ENCODE peak calls at places on chromosomes 11 and 22, in seven cellular contexts. X, L, I, J, P, U and O are unnamed samples.

GRCh38 chr22:30290679-30291333 is 1.5 kb upstream of the CASTOR1 start:
- DNase-seq in L (no peak), X (peak), I (no peak), P (peak), U (no peak), J (peak), O (peak)

GRCh38 chr11:84089072-84090057 is 803.2 kb upstream of the CCDC90B start:
- DNase-seq in U (no peak), J (no peak), L (no peak), X (no peak), I (no peak), P (no peak), O (peak)

GRCh38 chr11:96257972-96258951 is 84.7 kb downstream of the MAML2 start:
- DNase-seq in I (no peak), P (no peak), U (no peak), L (no peak), X (no peak), J (peak), O (no peak)

GRCh38 chr11:57885298-57886035 is 123.9 kb downstream of the CTNND1 start:
- DNase-seq in I (no peak), J (peak), X (peak), P (no peak), L (peak), U (no peak), O (peak)

GRCh38 chr11:545171-545570 is 7.8 kb downstream of the LRRC56 start:
- DNase-seq in U (no peak), X (no peak), I (no peak), J (no peak), L (no peak), P (no peak), O (no peak)

GRCh38 chr11:120137187-120137610 is 714 bp downstream of the TRIM29 start:
- DNase-seq in U (no peak), I (no peak), X (peak), J (no peak), P (peak), L (no peak), O (no peak)

GRCh38 chr22:44723801-44724200 is 21.8 kb downstream of the PRR5 start:
- DNase-seq in X (no peak), L (no peak), P (no peak), U (peak), I (no peak), J (peak), O (no peak)

GRCh38 chr11:70502677-70503076 is 104.3 kb downstream of the CTTN start:
- DNase-seq in I (no peak), J (no peak), L (no peak), P (no peak), X (no peak), U (no peak), O (no peak)

GRCh38 chr11:86245369-86246292 is 1.1 kb downstream of the EED start:
- DNase-seq in X (peak), L (peak), I (no peak), J (peak), U (peak), P (no peak), O (no peak)

GRCh38 chr11:119641991-119642745 is 86.8 kb downstream of the NECTIN1 start:
- DNase-seq in I (no peak), L (peak), U (peak), J (no peak), X (peak), P (no peak), O (no peak)

GRCh38 chr11:926341-926916 is 759 bp downstream of the AP2A2 start:
- DNase-seq in J (peak), P (peak), I (no peak), U (peak), X (peak), L (peak), O (peak)

GRCh38 chr11:87083029-87083428 is 45.3 kb downstream of the TMEM135 start:
- DNase-seq in U (no peak), X (peak), I (no peak), J (no peak), L (no peak), P (no peak), O (no peak)

GRCh38 chr22:31284756-31285155 is 7.5 kb downstream of the PIK3IP1 start:
- DNase-seq in I (no peak), X (no peak), J (no peak), U (no peak), L (no peak), P (no peak), O (no peak)

GRCh38 chr11:127643659-127644058 is 643.1 kb upstream of the KIRREL3 start:
- DNase-seq in U (no peak), J (no peak), X (no peak), L (no peak), I (no peak), P (no peak), O (no peak)

GRCh38 chr11:72040497-72041363 is 39.6 kb downstream of the NUMA1 start:
- DNase-seq in I (peak), U (peak), J (peak), L (peak), X (peak), P (peak), O (peak)

GRCh38 chr11:27362749-27363575 is at the start of gene CCDC34:
- DNase-seq in J (peak), I (peak), X (peak), U (peak), P (peak), L (peak), O (peak)

GRCh38 chr22:39236321-39237275 is 8.2 kb downstream of the PDGFB start:
- DNase-seq in P (peak), I (no peak), X (no peak), J (no peak), L (peak), U (no peak), O (no peak)

GRCh38 chr11:109338131-109338530 is 83.9 kb upstream of the C11orf87 start:
- DNase-seq in U (no peak), J (peak), L (no peak), X (no peak), P (no peak), I (no peak), O (no peak)

GRCh38 chr11:75376175-75376574 is 23.1 kb upstream of the RPS3 start:
- DNase-seq in J (no peak), U (no peak), P (no peak), X (peak), L (no peak), I (no peak), O (no peak)

GRCh38 chr11:10413268-10413667 is 41.8 kb upstream of the AMPD3 start:
- DNase-seq in J (no peak), U (no peak), I (no peak), P (no peak), L (peak), X (no peak), O (no peak)

GRCh38 chr22:28139993-28140392 is 220.9 kb upstream of the PITPNB start:
- DNase-seq in J (peak), I (peak), U (no peak), X (no peak), L (no peak), P (no peak), O (no peak)

GRCh38 chr22:45999379-45999971 is 22.5 kb upstream of the WNT7B start:
- DNase-seq in P (no peak), X (no peak), L (no peak), U (no peak), I (no peak), J (no peak), O (no peak)

GRCh38 chr11:96486890-96487633 is 97.2 kb downstream of the JRKL start:
- DNase-seq in P (no peak), I (no peak), U (no peak), L (peak), J (peak), X (peak), O (peak)

GRCh38 chr11:65426839-65427690 is 4.5 kb downstream of the NEAT1 start:
- DNase-seq in U (no peak), J (peak), P (peak), I (no peak), L (peak), X (peak), O (peak)

GRCh38 chr22:37545703-37546435 is 14.4 kb upstream of the CDC42EP1 start:
- DNase-seq in I (peak), X (peak), J (peak), P (peak), U (peak), L (peak), O (no peak)

GRCh38 chr11:129840236-129840635 is 24.6 kb downstream of the TMEM45B start:
- DNase-seq in P (no peak), L (peak), X (no peak), I (no peak), U (no peak), J (no peak), O (no peak)

GRCh38 chr11:76752321-76753175 is 30.6 kb upstream of the TSKU start:
- DNase-seq in J (peak), L (peak), U (no peak), P (peak), X (peak), I (peak), O (no peak)

GRCh38 chr11:59560290-59560701 is 49.0 kb downstream of the OR4D9 start:
- DNase-seq in J (peak), L (peak), P (peak), I (no peak), U (no peak), X (peak), O (no peak)

GRCh38 chr11:70243912-70244652 is 26.4 kb upstream of the PPFIA1 start:
- DNase-seq in U (peak), P (no peak), L (no peak), I (no peak), X (no peak), J (peak), O (no peak)

GRCh38 chr22:23395476-23396361 is 184.4 kb downstream of the IGLL1 start:
- DNase-seq in X (no peak), L (no peak), U (no peak), I (no peak), J (no peak), P (no peak), O (no peak)

GRCh38 chr11:132200303-132200936 is 830.0 kb downstream of the NTM start:
- DNase-seq in U (no peak), I (no peak), J (no peak), P (no peak), L (no peak), X (peak), O (no peak)

GRCh38 chr11:8006349-8006977 is 19.3 kb downstream of the EIF3F start:
- DNase-seq in X (peak), J (peak), L (peak), I (no peak), P (peak), U (peak), O (peak)

GRCh38 chr22:24138649-24139420 is 42.5 kb upstream of the SUSD2 start:
- DNase-seq in X (no peak), I (no peak), L (no peak), J (no peak), P (no peak), U (no peak), O (peak)

GRCh38 chr22:19982991-19983578 is 33.5 kb downstream of the ARVCF start:
- DNase-seq in L (no peak), X (no peak), U (no peak), I (no peak), P (no peak), J (no peak), O (no peak)

GRCh38 chr11:134668076-134668475 is 256.0 kb upstream of the B3GAT1 start:
- DNase-seq in P (no peak), L (no peak), J (no peak), U (no peak), X (peak), I (no peak), O (no peak)

GRCh38 chr11:1817000-1817399 is 17.8 kb upstream of the SYT8 start:
- DNase-seq in L (no peak), P (no peak), U (no peak), X (no peak), I (no peak), J (no peak), O (no peak)

GRCh38 chr22:49921508-49922278 is 3.3 kb downstream of the CRELD2 start:
- DNase-seq in I (no peak), X (no peak), L (no peak), U (no peak), J (no peak), P (no peak), O (no peak)

GRCh38 chr22:49916851-49917250 is 1.4 kb downstream of the ALG12 start:
- DNase-seq in U (no peak), P (no peak), X (no peak), I (no peak), J (no peak), L (no peak), O (no peak)

GRCh38 chr22:49917997-49918910 is at the start of the genes ALG12 and CRELD2:
- DNase-seq in J (peak), P (peak), I (peak), X (peak), L (peak), U (peak), O (peak)

GRCh38 chr22:49920859-49921258 is 2.4 kb downstream of the CRELD2 start:
- DNase-seq in P (no peak), U (no peak), L (no peak), I (no peak), X (no peak), J (no peak), O (no peak)

DNA sequence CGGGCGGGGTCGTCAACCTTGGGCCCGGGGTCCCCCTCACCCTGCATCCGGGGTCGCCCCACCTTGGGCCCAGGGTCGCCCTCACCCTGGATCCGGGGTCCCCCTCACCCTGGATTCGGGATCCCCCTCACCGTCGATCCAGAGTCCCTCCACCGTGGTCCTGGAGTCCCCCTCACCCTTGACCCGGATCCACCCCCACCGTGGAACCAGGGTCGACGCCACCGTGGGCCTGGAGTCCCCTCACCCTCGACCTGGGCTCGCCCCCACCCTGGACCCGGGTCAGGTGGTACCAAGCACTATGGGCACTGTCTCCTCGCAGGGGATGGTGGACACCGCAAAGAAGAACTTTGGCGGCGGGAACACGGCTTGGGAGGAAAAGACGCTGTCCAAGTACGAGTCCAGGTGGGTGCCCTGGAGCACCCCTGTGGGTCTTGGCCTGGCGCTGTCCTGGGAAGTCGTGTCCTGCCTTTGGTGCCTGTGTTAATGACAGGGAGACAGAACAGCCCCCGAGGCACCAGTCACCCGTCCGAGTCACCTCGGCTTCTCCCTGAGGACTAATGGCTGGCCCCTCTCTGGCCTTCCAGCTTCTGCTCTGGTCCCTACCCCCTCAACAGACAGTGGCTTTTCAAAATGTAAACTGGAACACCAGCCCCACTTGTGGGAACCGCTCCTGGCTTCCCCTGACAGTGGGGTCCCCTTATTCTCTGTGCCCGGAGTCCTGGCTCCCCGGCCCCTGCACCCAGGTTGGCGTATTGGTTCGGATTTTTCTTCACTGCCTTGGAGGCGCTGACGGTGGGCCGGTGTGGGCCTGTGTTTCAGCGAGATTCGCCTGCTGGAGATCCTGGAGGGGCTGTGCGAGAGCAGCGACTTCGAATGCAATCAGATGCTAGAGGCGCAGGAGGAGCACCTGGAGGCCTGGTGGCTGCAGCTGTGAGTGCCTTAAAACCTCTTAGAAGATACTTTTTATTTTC is 762 bp downstream of the CRELD2 start:
- DNase-seq in U (no peak), J (no peak), I (no peak), X (no peak), L (no peak), P (no peak), O (no peak)
- TF ChIP-seq CTCF in U (no peak), J (no peak), I (no peak), X (no peak), L (no peak), P (no peak), O (no peak)

GRCh38 chr11:17696741-17697140 is 22.6 kb upstream of the MYOD1 start:
- DNase-seq in L (no peak), I (no peak), J (no peak), X (peak), P (no peak), U (no peak), O (no peak)

GRCh38 chr11:17693531-17693930 is 25.8 kb upstream of the MYOD1 start:
- DNase-seq in P (no peak), J (no peak), U (no peak), L (no peak), X (no peak), I (no peak), O (no peak)

GRCh38 chr11:17695454-17696441 is 23.6 kb upstream of the MYOD1 start:
- DNase-seq in J (no peak), I (no peak), X (peak), U (no peak), P (no peak), L (no peak), O (no peak)

GRCh38 chr11:17692931-17693330 is 26.4 kb upstream of the MYOD1 start:
- DNase-seq in J (no peak), X (no peak), L (no peak), U (no peak), I (no peak), P (no peak), O (no peak)

GRCh38 chr11:17694711-17695110 is 24.7 kb upstream of the MYOD1 start:
- DNase-seq in P (no peak), J (no peak), U (no peak), X (no peak), L (no peak), I (no peak), O (no peak)
- H3K4me3 ChIP-seq in P (no peak), J (no peak), U (no peak), X (no peak), L (no peak), I (no peak), O (no peak)

DNA sequence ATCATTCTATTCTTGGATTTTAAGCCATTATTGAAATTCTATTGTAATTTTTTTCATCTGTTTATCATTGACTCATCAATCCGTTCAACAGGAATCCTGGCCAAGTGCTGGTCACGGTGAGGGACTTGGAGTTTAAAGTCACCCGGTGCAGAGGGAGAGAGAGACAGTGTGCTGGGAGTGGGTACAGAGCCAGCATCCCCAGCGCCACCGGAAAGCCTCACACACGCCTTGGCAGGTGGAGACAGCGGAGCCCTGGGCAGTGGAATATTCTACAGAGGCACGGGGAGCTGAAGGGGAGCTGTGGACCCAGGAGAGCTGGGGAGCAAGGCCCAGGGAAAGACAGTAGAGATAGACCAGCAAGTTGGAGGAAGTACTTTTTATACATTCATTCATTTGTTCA is 787.6 kb downstream of the BRD1 start:
- DNase-seq in P (no peak), X (no peak), U (no peak), J (no peak), L (no peak), I (no peak), O (no peak)
- TF ChIP-seq CTCF in P (no peak), X (no peak), U (no peak), J (no peak), L (no peak), I (no peak), O (no peak)

GRCh38 chr11:66858939-66859685 is 2.2 kb downstream of the LRFN4 start:
- DNase-seq in L (no peak), X (no peak), P (no peak), I (no peak), U (no peak), J (no peak), O (no peak)

GRCh38 chr11:66857234-66857926 is 516 bp downstream of the LRFN4 start:
- DNase-seq in L (no peak), U (peak), P (no peak), X (peak), I (no peak), J (peak), O (no peak)

GRCh38 chr11:66856496-66857233 is at the start of gene LRFN4:
- DNase-seq in U (peak), X (no peak), P (no peak), L (peak), I (no peak), J (peak), O (no peak)

GRCh38 chr11:66858186-66858938 is 1.5 kb downstream of the LRFN4 start:
- DNase-seq in J (no peak), P (no peak), U (no peak), I (no peak), L (no peak), X (no peak), O (no peak)

DNA sequence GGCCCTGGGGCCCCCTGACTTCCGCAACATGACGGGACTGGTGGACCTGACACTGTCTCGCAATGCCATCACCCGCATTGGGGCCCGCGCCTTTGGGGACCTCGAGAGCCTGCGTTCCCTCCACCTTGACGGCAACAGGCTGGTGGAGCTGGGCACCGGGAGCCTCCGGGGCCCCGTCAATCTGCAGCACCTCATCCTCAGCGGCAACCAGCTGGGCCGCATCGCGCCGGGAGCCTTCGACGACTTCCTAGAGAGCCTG is 992 bp downstream of the LRFN4 start:
- DNase-seq in X (no peak), P (no peak), L (no peak), J (no peak), U (no peak), I (no peak), O (no peak)
- H3K4me3 ChIP-seq in X (peak), P (no peak), L (no peak), J (no peak), U (peak), I (peak), O (peak)

GRCh38 chr11:117442869-117443239 is 115.2 kb downstream of the CEP164 start:
- DNase-seq in I (no peak), P (no peak), U (no peak), X (no peak), L (no peak), J (no peak), O (no peak)

GRCh38 chr11:117444256-117445096 is 116.8 kb downstream of the CEP164 start:
- DNase-seq in J (no peak), U (no peak), P (no peak), X (no peak), L (no peak), I (no peak), O (no peak)

GRCh38 chr11:117442049-117442868 is 114.6 kb downstream of the CEP164 start:
- DNase-seq in U (no peak), L (no peak), J (no peak), X (no peak), I (no peak), P (no peak), O (no peak)

GRCh38 chr11:117445097-117445658 is 117.5 kb downstream of the CEP164 start:
- DNase-seq in I (no peak), X (no peak), U (no peak), P (no peak), J (no peak), L (no peak), O (no peak)

GRCh38 chr11:117443269-117444186 is 115.9 kb downstream of the CEP164 start:
- DNase-seq in I (no peak), J (peak), L (peak), X (peak), P (peak), U (peak), O (no peak)
- TF ChIP-seq CTCF in I (peak), J (peak), L (peak), X (peak), P (peak), U (no peak), O (peak)